ENCODE peak calls at places on chromosomes 7 and 10, in six cellular contexts. O is endodermal cell, N is neuronal stem cell, V is H1, L is SK-N-MC, W is A549. F is an unnamed sample.
A peak's percentile ranks its signal among the peaks of the same experiment; 100 is the strongest.

GRCh38 chr10:102455893-102456471 is 4.6 kb upstream of the C10orf95 start:
- DNase-seq in O (peak; percentile 80), N (no peak), V (no peak), L (no peak), W (peak; percentile 63), F (no peak)

GRCh38 chr10:103055105-103055504 is 137.0 kb downstream of the CNNM2 start:
- DNase-seq in O (no peak), N (no peak), V (no peak), L (no peak), W (no peak), F (no peak)

GRCh38 chr7:43148161-43148731 is 35.8 kb downstream of the HECW1 start:
- DNase-seq in O (peak; percentile 41), N (no peak), V (no peak), L (no peak), W (no peak), F (no peak)

GRCh38 chr10:15802375-15802949 is 57.8 kb downstream of the MINDY3 start:
- DNase-seq in O (peak; percentile 78), N (no peak), V (no peak), L (no peak), W (no peak), F (no peak)

GRCh38 chr7:12638851-12639467 is 48.5 kb upstream of the ARL4A start:
- DNase-seq in O (no peak), N (no peak), V (no peak), L (peak; percentile 47), W (peak; percentile 46), F (no peak)

GRCh38 chr7:32427769-32428291 is 62.4 kb downstream of the LSM5 start:
- DNase-seq in O (peak; percentile 98), N (peak; percentile 93), V (peak; percentile 97), L (peak; percentile 67), W (peak; percentile 83), F (peak; percentile 38)

GRCh38 chr7:135168001-135168400 is 2.5 kb downstream of the CYREN start:
- DNase-seq in O (no peak), N (no peak), V (no peak), L (no peak), W (no peak), F (peak; percentile 31)

GRCh38 chr7:104973227-104973626 is 40.8 kb upstream of the KMT2E start:
- DNase-seq in O (no peak), N (no peak), V (peak; percentile 22), L (no peak), W (no peak), F (no peak)

GRCh38 chr10:1184541-1185415 is 128.6 kb downstream of the WDR37 start:
- DNase-seq in O (no peak), N (no peak), V (no peak), L (no peak), W (no peak), F (no peak)
- H3K9me3 ChIP-seq in O (no peaks in the 10 kb centered on the region), N (no peaks in the 10 kb centered on the region), V (no peaks in the 10 kb centered on the region), L (no peaks in the 10 kb centered on the region), W (no peaks in the 10 kb centered on the region), F (no peaks in the 10 kb centered on the region)

DNA sequence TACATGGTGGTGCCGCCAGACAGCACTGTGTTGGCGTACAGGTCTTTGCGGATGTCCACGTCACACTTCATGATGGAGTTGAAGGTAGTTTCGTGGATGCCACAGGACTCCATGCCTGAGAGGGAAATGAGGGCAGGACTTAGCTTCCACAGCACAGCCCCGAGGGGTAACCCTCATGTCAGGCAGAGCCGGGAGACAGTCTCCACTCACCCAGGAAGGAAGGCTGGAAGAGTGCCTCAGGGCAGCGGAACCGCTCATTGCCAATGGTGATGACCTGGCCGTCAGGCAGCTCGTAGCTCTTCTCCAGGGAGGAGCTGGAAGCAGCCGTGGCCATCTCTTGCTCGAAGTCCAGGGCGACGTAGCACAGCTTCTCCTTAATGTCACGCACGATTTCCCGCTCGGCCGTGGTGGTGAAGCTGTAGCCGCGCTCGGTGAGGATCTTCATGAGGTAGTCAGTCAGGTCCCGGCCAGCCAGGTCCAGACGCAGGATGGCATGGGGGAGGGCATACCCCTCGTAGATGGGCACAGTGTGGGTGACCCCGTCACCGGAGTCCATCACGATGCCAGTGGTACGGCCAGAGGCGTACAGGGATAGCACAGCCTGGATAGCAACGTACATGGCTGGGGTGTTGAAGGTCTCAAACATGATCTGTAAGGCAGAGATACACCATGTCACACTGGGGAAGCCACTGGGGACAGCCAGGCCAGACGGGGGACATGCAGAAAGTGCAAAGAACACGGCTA is 104.6 kb upstream of the TNRC18 start:
- DNase-seq in O (no peak), N (no peak), V (peak; percentile 51), L (no peak), W (peak; percentile 49), F (peak; percentile 23)
- H3K9me3 ChIP-seq in O (no peaks in the 10 kb centered on the region), N (peaks cover 3% of the 10 kb centered on the region), V (no peaks in the 10 kb centered on the region), L (no peaks in the 10 kb centered on the region), W (no peaks in the 10 kb centered on the region), F (no peaks in the 10 kb centered on the region)

GRCh38 chr7:24498439-24498838 is 74.8 kb upstream of the PALS2 start:
- DNase-seq in O (no peak), N (no peak), V (no peak), L (no peak), W (no peak), F (no peak)
- H3K9me3 ChIP-seq in O (peaks cover 11% of the 10 kb centered on the region), N (peaks cover 3% of the 10 kb centered on the region), V (peaks cover 9% of the 10 kb centered on the region), L (no peaks in the 10 kb centered on the region), W (no peaks in the 10 kb centered on the region), F (no peaks in the 10 kb centered on the region)

GRCh38 chr10:111885919-111886318 is 297.6 kb downstream of the GPAM start:
- DNase-seq in O (no peak), N (no peak), V (no peak), L (no peak), W (no peak), F (no peak)

DNA sequence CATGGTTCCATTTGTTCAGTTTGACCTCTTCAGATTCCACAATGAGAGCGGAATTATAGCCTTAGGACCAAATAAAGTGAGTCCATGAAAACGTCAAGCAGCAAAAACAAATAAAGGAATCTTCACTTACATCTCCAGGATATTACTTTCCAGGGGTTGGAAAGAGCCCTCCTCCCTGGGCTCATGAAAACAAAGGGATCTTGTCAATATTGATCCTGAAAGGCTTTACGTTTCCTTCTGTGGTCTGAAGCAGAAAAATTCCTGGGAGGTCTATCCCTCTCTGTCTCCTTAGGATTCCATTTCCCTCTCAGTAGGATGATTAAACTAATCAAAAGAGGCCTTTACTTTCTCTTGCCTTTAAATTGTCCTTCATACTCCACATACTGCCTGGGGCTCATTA is 293.5 kb downstream of the GPAM start:
- DNase-seq in O (no peak), N (no peak), V (no peak), L (no peak), W (no peak), F (no peak)
- H3K9me3 ChIP-seq in O (peaks cover 24% of the 10 kb centered on the region), N (no peaks in the 10 kb centered on the region), V (no peaks in the 10 kb centered on the region), L (no peaks in the 10 kb centered on the region), W (no peaks in the 10 kb centered on the region), F (no peaks in the 10 kb centered on the region)